ENCODE peak calls at places on chromosome X, in six cellular contexts. J, I, X, Y, Q and G are unnamed samples.

GRCh38 chrX:149006235-149006634 is 498.9 kb downstream of the IDS start:
- DNase-seq in J (no peak), I (no peak), Q (no peak), Y (no peak), X (no peak), G (no peak)

GRCh38 chrX:23493941-23494374 is 159.3 kb downstream of the PTCHD1 start:
- DNase-seq in Y (no peak), J (no peak), Q (no peak), I (no peak), X (no peak), G (no peak)

GRCh38 chrX:2342878-2343277 is 157.9 kb downstream of the DHRSX start:
- DNase-seq in Y (no peak), J (no peak), Q (no peak), I (no peak), X (no peak), G (no peak)

GRCh38 chrX:46251755-46252154 is 293.5 kb downstream of the ZNF674 start:
- DNase-seq in Y (no peak), Q (no peak), J (no peak), I (no peak), X (no peak), G (no peak)

GRCh38 chrX:33741807-33742206 is 390.3 kb downstream of the FAM47A start:
- DNase-seq in Q (no peak), J (no peak), X (no peak), Y (no peak), I (no peak), G (no peak)

GRCh38 chrX:19840899-19841648 is 46.3 kb downstream of the SH3KBP1 start:
- DNase-seq in Y (no peak), X (no peak), I (no peak), Q (no peak), J (no peak), G (peak; percentile 8)

GRCh38 chrX:22365460-22365859 is 92.7 kb downstream of the CBLL2 start:
- DNase-seq in Q (no peak), X (no peak), Y (no peak), I (no peak), J (no peak), G (no peak)

GRCh38 chrX:45258741-45259402 is 58.2 kb upstream of the DIPK2B start:
- DNase-seq in J (no peak), Y (no peak), I (no peak), Q (no peak), X (no peak), G (no peak)

GRCh38 chrX:48022740-48023139 is 16.0 kb downstream of the SPACA5 start:
- DNase-seq in X (no peak), I (no peak), Y (no peak), J (no peak), Q (no peak), G (no peak)

GRCh38 chrX:21153503-21153902 is 220.7 kb upstream of the CNKSR2 start:
- DNase-seq in Y (no peak), Q (no peak), J (no peak), X (no peak), I (no peak), G (no peak)

GRCh38 chrX:17072726-17073125 is 126.3 kb downstream of the REPS2 start:
- DNase-seq in X (no peak), I (peak; percentile 52), J (no peak), Y (no peak), Q (no peak), G (no peak)

GRCh38 chrX:153537080-153537479 is 19.6 kb downstream of the ATP2B3 start:
- DNase-seq in Q (no peak), I (no peak), J (no peak), Y (no peak), X (no peak), G (no peak)

GRCh38 chrX:81206471-81206870 is 4.6 kb downstream of the SH3BGRL start:
- DNase-seq in J (no peak), Y (no peak), Q (no peak), X (no peak), I (no peak), G (no peak)

GRCh38 chrX:13254076-13254785 is 65.6 kb downstream of the ATXN3L start:
- DNase-seq in I (peak; percentile 38), Q (no peak), J (peak; percentile 37), Y (no peak), X (no peak), G (no peak)

GRCh38 chrX:38409289-38409688 is 56.9 kb downstream of the OTC start:
- DNase-seq in J (no peak), X (no peak), Y (no peak), Q (no peak), I (no peak), G (no peak)

GRCh38 chrX:13101439-13102139 is 57.2 kb upstream of the FAM9C start:
- DNase-seq in I (peak; percentile 82), J (no peak), Y (no peak), Q (no peak), X (no peak), G (no peak)

GRCh38 chrX:134362560-134363089 is 97.3 kb upstream of the HPRT1 start:
- DNase-seq in Y (no peak), X (no peak), J (no peak), Q (no peak), I (no peak), G (no peak)

GRCh38 chrX:153767674-153768055 is 3.6 kb downstream of the PLXNB3 start:
- DNase-seq in X (no peak), I (no peak), J (no peak), Y (no peak), Q (no peak), G (no peak)

GRCh38 chrX:46713672-46714487 is 45.0 kb downstream of the SLC9A7 start:
- DNase-seq in Y (no peak), X (no peak), Q (no peak), I (no peak), J (no peak), G (no peak)

GRCh38 chrX:77771601-77772000 is 14.4 kb downstream of the ATRX start:
- DNase-seq in X (no peak), J (no peak), I (no peak), Q (no peak), Y (no peak), G (no peak)

GRCh38 chrX:39577206-39577605 is 520.6 kb downstream of the BCOR start:
- DNase-seq in I (no peak), J (no peak), X (no peak), Q (no peak), Y (no peak), G (no peak)